ENCODE peak calls at places on chromosomes 3 and 15, in five cellular contexts. Z is kidney epithelial cell, O is Caco-2, B is prostate gland, K is tibial artery. C is an unnamed sample. For H3K27me3, the result is how much of the 10 kb centered on the place peaks cover.

GRCh38 chr15:33298631-33299030 is 12.1 kb upstream of the RYR3 start:
- DNase-seq in Z (peak), O (no peak), B (no peak), K (no peak), C (no peak)

GRCh38 chr15:31871887-31872281 is 158.4 kb upstream of the CHRNA7 start:
- DNase-seq in Z (no peak), O (no peak), B (no peak), K (no peak), C (no peak)

GRCh38 chr3:128196645-128197044 is 43.4 kb downstream of the EEFSEC start:
- DNase-seq in Z (no peak), O (no peak), B (no peak), K (no peak), C (no peak)

GRCh38 chr15:68210409-68210756 is 5.3 kb upstream of the CALML4 start:
- DNase-seq in Z (no peak), O (no peak), B (no peak), K (peak), C (no peak)

GRCh38 chr3:38834110-38834509 is 18.1 kb upstream of the SCN10A start:
- DNase-seq in Z (peak), O (no peak), B (peak), K (peak), C (peak)

GRCh38 chr3:187722206-187722612 is 19.9 kb upstream of the RTP2 start:
- DNase-seq in Z (no peak), O (no peak), B (no peak), K (no peak), C (no peak)

GRCh38 chr3:61674595-61674994 is 113.2 kb downstream of the PTPRG start:
- DNase-seq in Z (no peak), O (no peak), B (no peak), K (no peak), C (no peak)

GRCh38 chr15:100082761-100083402 is 258.9 kb downstream of the ADAMTS17 start:
- DNase-seq in Z (no peak), O (no peak), B (no peak), K (no peak), C (no peak)

GRCh38 chr3:156685198-156685597 is 10.8 kb downstream of the TIPARP start:
- DNase-seq in Z (no peak), O (no peak), B (no peak), K (no peak), C (no peak)

GRCh38 chr3:69665026-69665739 is 74.1 kb upstream of the MITF start:
- DNase-seq in Z (peak), O (peak), B (no peak), K (no peak), C (no peak)

GRCh38 chr3:135392151-135392550 is 573.4 kb upstream of the PPP2R3A start:
- DNase-seq in Z (no peak), O (no peak), B (no peak), K (no peak), C (no peak)

GRCh38 chr3:195531683-195532082 is 11.4 kb downstream of the PPP1R2 start:
- DNase-seq in Z (no peak), O (no peak), B (no peak), K (no peak), C (no peak)

GRCh38 chr15:29299331-29299730 is 29.7 kb upstream of the NSMCE3 start:
- DNase-seq in Z (no peak), O (no peak), B (no peak), K (no peak), C (no peak)

GRCh38 chr3:13272831-13273603 is 147.1 kb downstream of the NUP210 start:
- DNase-seq in Z (no peak), O (no peak), B (no peak), K (no peak), C (no peak)

GRCh38 chr15:73857193-73857920 is 16.0 kb upstream of the TBC1D21 start:
- DNase-seq in Z (no peak), O (no peak), B (no peak), K (no peak), C (no peak)

GRCh38 chr15:40743921-40744809 is 10.9 kb downstream of the RMDN3 start:
- DNase-seq in Z (no peak), O (peak), B (no peak), K (no peak), C (peak)

GRCh38 chr15:63350178-63350621 is 31.4 kb downstream of the CA12 start:
- DNase-seq in Z (no peak), O (no peak), B (no peak), K (peak), C (no peak)

GRCh38 chr15:98160236-98160635 is 199.7 kb downstream of the ARRDC4 start:
- DNase-seq in Z (no peak), O (no peak), B (no peak), K (no peak), C (no peak)

GRCh38 chr3:115922681-115923347 is 299.5 kb downstream of the GAP43 start:
- DNase-seq in Z (no peak), O (peak), B (peak), K (no peak), C (no peak)

GRCh38 chr3:169362872-169363271 is 300.6 kb downstream of the MECOM start:
- DNase-seq in Z (no peak), O (no peak), B (no peak), K (no peak), C (no peak)

GRCh38 chr3:110929811-110930210 is 141.8 kb upstream of the NECTIN3 start:
- DNase-seq in Z (no peak), O (no peak), B (no peak), K (no peak), C (no peak)

GRCh38 chr15:89371145-89372044 is 36.8 kb upstream of the POLG start:
- DNase-seq in Z (no peak), O (peak), B (no peak), K (no peak), C (no peak)

GRCh38 chr15:89368566-89369223 is 34.1 kb upstream of the POLG start:
- DNase-seq in Z (no peak), O (no peak), B (no peak), K (no peak), C (no peak)

GRCh38 chr15:89367485-89368451 is 33.1 kb upstream of the POLG start:
- DNase-seq in Z (no peak), O (no peak), B (no peak), K (no peak), C (no peak)

GRCh38 chr15:89370120-89371077 is 35.8 kb upstream of the POLG start:
- DNase-seq in Z (no peak), O (no peak), B (no peak), K (no peak), C (peak)

DNA sequence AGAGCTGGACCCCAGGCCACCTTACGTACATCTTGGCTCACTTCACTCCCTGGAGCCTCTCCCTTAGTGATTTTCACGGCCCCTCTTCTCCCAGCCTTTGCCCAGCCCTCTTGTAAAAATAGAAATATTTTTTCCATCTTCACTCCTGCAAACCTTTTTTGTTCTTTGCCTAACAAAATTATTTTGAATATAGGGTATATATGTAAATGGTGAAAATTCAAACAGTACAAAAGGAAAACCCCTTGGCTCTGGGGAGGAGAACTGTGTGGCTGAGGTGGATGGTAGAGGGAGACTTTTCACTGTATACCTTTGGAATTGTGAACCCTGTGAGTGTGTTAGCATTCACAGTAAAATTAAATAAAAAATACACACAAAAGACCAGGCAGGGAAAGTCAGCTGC is 34.9 kb upstream of the POLG start:
- DNase-seq in Z (no peak), O (no peak), B (no peak), K (no peak), C (no peak)
- H3K27me3 ChIP-seq in Z (half or more), O (under half), B (half or more), K (half or more), C (half or more)

GRCh38 chr3:170862618-170863374 is 7.2 kb downstream of the RPL22L1 start:
- DNase-seq in Z (no peak), O (no peak), B (no peak), K (no peak), C (no peak)

GRCh38 chr3:170863768-170864167 is 6.2 kb downstream of the RPL22L1 start:
- DNase-seq in Z (no peak), O (no peak), B (no peak), K (no peak), C (no peak)

GRCh38 chr3:170858599-170858998 is 11.4 kb downstream of the RPL22L1 start:
- DNase-seq in Z (no peak), O (no peak), B (no peak), K (no peak), C (no peak)
- H3K27me3 ChIP-seq in Z (under half), O (under half), B (under half), K (under half), C (under half)

GRCh38 chr15:96087180-96087886 is 243.2 kb upstream of the NR2F2 start:
- DNase-seq in Z (no peak), O (no peak), B (no peak), K (no peak), C (no peak)
- H3K27me3 ChIP-seq in Z (under half), O (under half), B (under half), K (under half), C (under half)

DNA sequence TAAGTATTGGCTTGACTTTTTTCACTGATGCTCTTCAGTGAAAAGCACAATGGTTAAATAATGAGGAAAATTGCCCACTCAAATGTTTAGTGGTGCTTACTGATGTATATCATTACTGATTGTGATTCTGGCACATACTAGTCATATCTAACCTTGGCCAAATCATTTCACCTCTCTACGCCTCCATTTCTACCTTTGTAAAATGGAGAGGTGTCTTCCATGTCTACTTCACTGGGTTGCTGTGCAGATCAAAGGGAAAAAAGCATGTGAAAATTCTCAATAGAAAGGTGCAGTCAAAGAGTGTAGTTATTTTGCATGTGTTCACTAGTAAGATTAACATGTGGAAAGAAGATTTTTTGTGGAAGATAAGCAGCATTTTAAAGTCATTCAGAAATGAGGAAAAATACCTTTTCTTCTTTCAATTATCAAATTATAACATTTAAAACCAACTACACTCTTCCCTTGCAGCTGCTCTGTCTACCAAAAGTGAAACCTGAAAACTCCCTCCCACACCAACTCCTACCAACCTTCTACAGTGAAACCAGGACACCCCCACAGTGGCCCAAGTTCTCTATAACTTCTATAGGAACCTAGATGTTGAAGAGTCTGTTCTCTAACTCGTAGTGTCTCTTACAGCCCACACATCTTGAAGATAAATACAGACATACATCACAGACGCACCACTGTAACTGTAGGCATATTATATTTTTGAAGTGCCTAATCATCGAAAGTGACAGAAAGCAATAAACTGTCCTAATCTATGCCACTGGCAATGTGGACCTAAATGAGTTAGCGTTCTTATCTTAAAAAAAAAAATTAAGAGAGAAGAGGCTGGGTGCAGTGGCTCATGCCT is 1.4 kb downstream of the CD200R1 start:
- DNase-seq in Z (no peak), O (no peak), B (no peak), K (no peak), C (no peak)
- H3K27me3 ChIP-seq in Z (under half), O (under half), B (under half), K (under half), C (under half)

GRCh38 chr3:50208677-50209344 is 3.7 kb downstream of the SLC38A3 start:
- DNase-seq in Z (no peak), O (no peak), B (no peak), K (no peak), C (no peak)
- H3K27me3 ChIP-seq in Z (under half), O (under half), B (under half), K (under half), C (under half)

DNA sequence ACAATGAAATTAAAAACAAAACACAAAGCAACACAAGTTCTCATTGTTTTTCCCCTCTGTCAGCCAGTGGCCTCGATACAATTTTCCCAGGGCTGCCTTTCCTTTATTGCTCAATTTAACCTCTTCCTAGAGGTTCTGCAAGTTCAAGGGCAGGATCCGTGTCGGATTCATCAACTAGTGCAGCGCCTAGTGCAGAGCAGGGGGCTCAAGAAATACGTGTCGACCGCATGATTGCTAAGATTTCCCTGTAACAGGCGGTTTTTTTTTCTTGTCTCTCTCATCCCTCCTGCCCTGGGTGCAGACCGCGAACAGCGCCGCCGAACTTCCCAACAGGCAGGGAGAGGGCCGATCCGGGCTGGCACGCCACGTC is 1.4 kb upstream of the BHLHE40 start:
- DNase-seq in Z (no peak), O (no peak), B (no peak), K (peak), C (no peak)
- H3K27me3 ChIP-seq in Z (under half), O (under half), B (under half), K (under half), C (under half)